ENCODE peak calls at places on chromosomes 1 and 21, in five cellular contexts. T is H1, Q is mesenchymal stem cell, I is neuronal stem cell, M is H9. P is an unnamed sample.

GRCh38 chr1:23577056-23577985 is 18.0 kb upstream of the ID3 start:
- DNase-seq in Q (peak), M (no peak), I (no peak), T (no peak), P (peak)

GRCh38 chr1:109265741-109266330 is 16.5 kb downstream of the CELSR2 start:
- DNase-seq in T (no peak), Q (no peak), I (no peak), M (no peak), P (no peak)

GRCh38 chr1:157292809-157293564 is 154.8 kb upstream of the ETV3 start:
- DNase-seq in M (no peak), T (no peak), I (no peak), Q (no peak), P (no peak)

GRCh38 chr1:154962795-154963330 is 1.3 kb upstream of the PYGO2 start:
- DNase-seq in Q (no peak), T (no peak), I (no peak), M (no peak), P (no peak)

GRCh38 chr1:58412071-58412580 is 134.4 kb downstream of the OMA1 start:
- DNase-seq in I (no peak), M (no peak), Q (peak), T (no peak), P (peak)

GRCh38 chr1:30083800-30084464 is 639.5 kb downstream of the MATN1 start:
- DNase-seq in Q (peak), M (no peak), I (no peak), T (no peak), P (no peak)

GRCh38 chr1:78045850-78046778 is at the start of gene GIPC2:
- DNase-seq in T (no peak), M (peak), Q (peak), I (peak), P (peak)

GRCh38 chr1:209675567-209676154 is 449 bp downstream of the G0S2 start:
- DNase-seq in Q (peak), T (no peak), M (peak), I (peak), P (no peak)

GRCh38 chr21:46486481-46487000 is 27.9 kb downstream of the DIP2A start:
- DNase-seq in M (no peak), I (no peak), Q (no peak), T (no peak), P (no peak)

GRCh38 chr1:29062157-29062942 is 61.4 kb downstream of the TMEM200B start:
- DNase-seq in T (no peak), I (no peak), M (no peak), Q (no peak), P (no peak)

GRCh38 chr1:54955359-54955758 is 25.1 kb upstream of the TMEM61 start:
- DNase-seq in M (no peak), I (no peak), T (no peak), Q (peak), P (no peak)

GRCh38 chr1:43540653-43541071 is 10.0 kb downstream of the PTPRF start:
- DNase-seq in I (no peak), T (no peak), Q (no peak), M (no peak), P (no peak)

GRCh38 chr1:197197430-197197997 is 51.0 kb upstream of the ASPM start:
- DNase-seq in I (no peak), Q (no peak), T (no peak), M (no peak), P (no peak)

GRCh38 chr1:246219508-246220030 is 287.5 kb downstream of the SMYD3 start:
- DNase-seq in M (peak), T (no peak), Q (peak), I (peak), P (peak)

GRCh38 chr1:182616130-182617074 is 12.2 kb upstream of the RGS16 start:
- DNase-seq in Q (peak), T (no peak), M (peak), I (peak), P (no peak)

GRCh38 chr1:71039666-71040262 is 7.9 kb downstream of the PTGER3 start:
- DNase-seq in Q (no peak), I (no peak), M (no peak), T (no peak), P (peak)

GRCh38 chr1:10968411-10968826 is 44.0 kb upstream of the TARDBP start:
- DNase-seq in M (no peak), I (no peak), T (no peak), Q (no peak), P (no peak)

GRCh38 chr1:25356441-25356840 is 18.3 kb downstream of the TMEM50A start:
- DNase-seq in I (no peak), M (no peak), T (no peak), Q (no peak), P (no peak)

GRCh38 chr1:212699839-212700596 is at the start of gene BATF3:
- DNase-seq in M (no peak), Q (peak), I (no peak), T (no peak), P (peak)

GRCh38 chr1:164581762-164582161 is 22.8 kb downstream of the PBX1 start:
- DNase-seq in M (no peak), I (no peak), Q (no peak), T (no peak), P (no peak)

GRCh38 chr1:153474349-153474748 is 13.9 kb upstream of the S100A7 start:
- DNase-seq in M (no peak), T (no peak), I (no peak), Q (no peak), P (no peak)

GRCh38 chr1:48697066-48697707 is 79.5 kb downstream of the BEND5 start:
- DNase-seq in M (peak), T (no peak), Q (peak), I (peak), P (peak)

GRCh38 chr1:241639040-241639652 is 1.0 kb downstream of the CHML start:
- DNase-seq in I (peak), M (no peak), Q (peak), T (no peak), P (no peak)

GRCh38 chr1:214547747-214548146 is 3.7 kb downstream of the PTPN14 start:
- DNase-seq in M (no peak), Q (no peak), I (no peak), T (no peak), P (no peak)

GRCh38 chr1:100353988-100354387 is 1.7 kb downstream of the CDC14A start:
- DNase-seq in M (no peak), Q (peak), T (no peak), I (no peak), P (peak)

GRCh38 chr1:155071701-155072100 is 6.9 kb upstream of the EFNA3 start:
- DNase-seq in M (peak), T (no peak), I (peak), Q (peak), P (no peak)

GRCh38 chr21:41961282-41961701 is 7.5 kb upstream of the C2CD2 start:
- DNase-seq in I (no peak), T (no peak), M (no peak), Q (peak), P (no peak)

GRCh38 chr1:148372731-148373130 is 110.4 kb downstream of the PPIAL4G start:
- DNase-seq in M (no peak), I (no peak), T (no peak), Q (peak), P (no peak)

GRCh38 chr1:201715801-201716741 is 112.9 kb upstream of the IPO9 start:
- DNase-seq in T (no peak), I (no peak), Q (peak), M (no peak), P (peak)

GRCh38 chr1:156788136-156788535 is 20.8 kb downstream of the PRCC start:
- DNase-seq in T (no peak), Q (no peak), M (no peak), I (no peak), P (no peak)

GRCh38 chr21:40507978-40508377 is 339.0 kb downstream of the DSCAM start:
- DNase-seq in T (no peak), M (no peak), Q (no peak), I (no peak), P (no peak)

GRCh38 chr1:40783001-40783905 is at the start of gene KCNQ4:
- DNase-seq in M (peak), I (peak), T (no peak), Q (no peak), P (peak)

GRCh38 chr1:99660496-99660895 is 14.6 kb downstream of the PALMD start:
- DNase-seq in I (no peak), Q (no peak), T (no peak), M (no peak), P (no peak)

GRCh38 chr1:219993554-219994433 is 52.5 kb downstream of the EPRS1 start:
- DNase-seq in M (no peak), T (no peak), I (no peak), Q (no peak), P (no peak)

GRCh38 chr21:35616090-35616489 is 444.2 kb downstream of the SETD4 start:
- DNase-seq in M (no peak), T (no peak), I (no peak), Q (peak), P (no peak)

GRCh38 chr1:92004129-92004528 is 25.7 kb upstream of the EPHX4 start:
- DNase-seq in M (no peak), T (no peak), Q (no peak), I (no peak), P (no peak)
- H2BK12ac ChIP-seq in M (no peak), T (no peak), Q (no peak), I (no peak), P (no peak)

DNA sequence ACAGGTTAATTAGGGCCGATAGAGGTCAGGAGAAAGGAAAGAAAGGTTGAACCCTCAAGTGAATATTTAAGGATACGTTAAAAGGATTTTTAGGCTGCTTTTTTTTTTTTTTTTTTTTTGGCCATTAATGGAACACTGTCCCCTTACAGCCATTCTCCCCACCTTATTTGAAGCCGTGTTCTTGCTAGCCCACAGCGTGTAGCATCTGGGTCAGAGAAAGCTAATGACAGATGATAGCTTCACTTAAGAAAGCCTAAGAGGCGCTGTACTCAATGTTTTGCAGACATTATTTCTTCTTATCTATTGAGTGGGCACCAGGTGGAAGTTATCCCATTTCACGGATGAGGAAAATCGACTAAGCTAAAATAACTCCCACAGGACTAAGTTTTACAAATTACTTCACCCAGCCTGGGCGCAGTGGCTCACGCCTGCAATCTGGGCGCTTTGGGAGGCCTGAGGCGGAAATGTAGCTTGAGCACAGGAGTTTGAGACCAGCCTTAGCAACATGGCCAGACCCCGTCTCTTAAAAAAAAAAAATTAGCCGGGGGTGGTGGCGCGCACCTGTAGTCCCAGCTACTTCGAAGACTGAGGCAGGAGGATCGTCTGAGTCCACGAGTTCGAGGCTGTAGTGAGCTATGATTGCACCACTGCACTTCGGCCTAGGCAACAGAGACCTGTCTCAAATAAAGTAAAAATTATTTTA is 967 bp upstream of the PHTF1 start:
- DNase-seq in T (no peak), I (no peak), M (no peak), Q (no peak), P (peak)
- H2BK5ac ChIP-seq in T (peak), I (no peak), M (no peak), Q (no peak), P (no peak)

GRCh38 chr1:160584784-160585183 is 5.5 kb upstream of the CD84 start:
- DNase-seq in T (no peak), M (no peak), I (no peak), Q (no peak), P (no peak)
- H2BK12ac ChIP-seq in T (no peak), M (no peak), I (no peak), Q (no peak), P (no peak)

GRCh38 chr21:38803075-38803474 is 2.7 kb upstream of the ETS2 start:
- DNase-seq in Q (no peak), M (no peak), T (no peak), I (no peak), P (peak)
- H2BK5ac ChIP-seq in Q (no peak), M (no peak), T (no peak), I (no peak), P (no peak)

GRCh38 chr21:39332175-39332574 is 16.7 kb downstream of the HMGN1 start:
- DNase-seq in T (no peak), M (no peak), I (no peak), Q (no peak), P (no peak)
- H2BK12ac ChIP-seq in T (peak), M (no peak), I (no peak), Q (no peak), P (no peak)

DNA sequence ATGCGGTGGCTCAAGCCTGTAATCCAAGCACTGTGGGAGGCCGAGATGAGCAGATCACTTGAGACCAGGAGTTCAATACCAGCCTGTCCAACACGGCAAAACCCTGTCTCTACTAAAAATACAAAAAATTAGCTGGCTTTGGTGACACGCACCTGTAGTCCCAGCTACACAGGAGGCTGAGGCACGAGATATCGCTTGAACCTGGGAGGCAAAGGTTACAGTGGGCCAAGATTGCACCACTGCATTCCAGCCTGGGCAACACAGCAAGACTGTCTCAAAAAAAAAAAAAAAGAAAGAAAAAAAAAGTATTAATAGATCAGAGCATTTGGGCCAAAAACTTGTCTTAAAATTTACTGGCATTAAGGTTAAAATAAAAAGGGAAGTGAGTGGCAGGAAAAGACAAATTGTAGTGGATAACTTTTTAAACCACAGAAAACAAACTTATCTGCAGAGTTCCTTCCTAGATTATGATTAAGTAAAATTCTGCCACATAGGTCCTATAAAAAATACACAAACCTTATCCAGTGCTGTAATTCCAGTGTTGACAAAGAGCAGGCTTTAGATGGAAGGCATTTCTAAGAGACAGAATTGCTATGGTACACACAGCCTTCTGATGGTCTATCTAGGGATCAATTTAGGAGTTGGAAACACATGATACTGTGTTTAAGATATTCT is 53.3 kb downstream of the EIF4G3 start:
- DNase-seq in Q (peak), I (no peak), T (no peak), M (no peak), P (peak)
- H2BK5ac ChIP-seq in Q (no peak), I (no peak), T (no peak), M (no peak), P (no peak)